ENCODE peak calls at places on chromosomes 4 and X, in eight cellular contexts. Q is astrocyte of the spinal cord, S is HFF-Myc, A is BJ, C is HFFc6, K is uterus, U is HCT116, N is endothelial cell. X is an unnamed sample.

GRCh38 chr4:111979921-111980320 is 165.3 kb upstream of the FAM241A start:
- DNase-seq in Q (no peak), S (no peak), A (no peak), C (peak), K (no peak), U (no peak), N (no peak), X (no peak)

GRCh38 chr4:43014266-43014665 is 121.8 kb downstream of the GRXCR1 start:
- DNase-seq in Q (no peak), S (no peak), A (no peak), C (no peak), K (no peak), U (no peak), N (no peak), X (no peak)

GRCh38 chr4:82851902-82852750 is 38.8 kb downstream of the SEC31A start:
- DNase-seq in Q (peak), S (no peak), A (peak), C (peak), K (no peak), U (peak), N (no peak), X (no peak)

GRCh38 chr4:118927976-118928375 is 39.3 kb downstream of the SYNPO2 start:
- DNase-seq in Q (no peak), S (no peak), A (no peak), C (no peak), K (peak), U (no peak), N (no peak), X (no peak)

GRCh38 chr4:164251257-164251656 is 502.7 kb upstream of the SMIM31 start:
- DNase-seq in Q (no peak), S (no peak), A (no peak), C (no peak), K (no peak), U (no peak), N (no peak), X (no peak)

GRCh38 chr4:174714393-174715211 is 114.4 kb downstream of the GLRA3 start:
- DNase-seq in Q (peak), S (peak), A (no peak), C (no peak), K (no peak), U (peak), N (peak), X (peak)

GRCh38 chr4:181933471-181933870 is 309.7 kb upstream of the TENM3 start:
- DNase-seq in Q (no peak), S (no peak), A (no peak), C (no peak), K (no peak), U (no peak), N (no peak), X (no peak)

GRCh38 chr4:186137193-186137792 is 32.8 kb downstream of the FAM149A start:
- DNase-seq in Q (peak), S (no peak), A (no peak), C (no peak), K (no peak), U (peak), N (no peak), X (no peak)

GRCh38 chr4:129358571-129358970 is 262.6 kb downstream of the C4orf33 start:
- DNase-seq in Q (peak), S (no peak), A (peak), C (peak), K (no peak), U (peak), N (no peak), X (no peak)

GRCh38 chrX:72475338-72475737 is 97.3 kb downstream of the HDAC8 start:
- DNase-seq in Q (no peak), S (no peak), A (no peak), C (no peak), K (no peak), U (no peak), N (no peak), X (no peak)

GRCh38 chrX:71637848-71638247 is 19.5 kb upstream of the CXCR3 start:
- DNase-seq in Q (peak), S (no peak), A (no peak), C (peak), K (no peak), U (no peak), N (no peak), X (no peak)

GRCh38 chr4:76011018-76011670 is 3.8 kb upstream of the CXCL9 start:
- DNase-seq in Q (no peak), S (no peak), A (no peak), C (no peak), K (no peak), U (no peak), N (no peak), X (no peak)

GRCh38 chrX:120697053-120697452 is 67.2 kb upstream of the C1GALT1C1 start:
- DNase-seq in Q (no peak), S (no peak), A (no peak), C (no peak), K (no peak), U (no peak), N (no peak), X (no peak)

GRCh38 chr4:107216379-107216778 is 180.3 kb upstream of the DKK2 start:
- DNase-seq in Q (no peak), S (no peak), A (no peak), C (no peak), K (no peak), U (no peak), N (no peak), X (no peak)

GRCh38 chr4:20723019-20723418 is 22.8 kb downstream of the PACRGL start:
- DNase-seq in Q (no peak), S (no peak), A (no peak), C (peak), K (no peak), U (no peak), N (no peak), X (no peak)

DNA sequence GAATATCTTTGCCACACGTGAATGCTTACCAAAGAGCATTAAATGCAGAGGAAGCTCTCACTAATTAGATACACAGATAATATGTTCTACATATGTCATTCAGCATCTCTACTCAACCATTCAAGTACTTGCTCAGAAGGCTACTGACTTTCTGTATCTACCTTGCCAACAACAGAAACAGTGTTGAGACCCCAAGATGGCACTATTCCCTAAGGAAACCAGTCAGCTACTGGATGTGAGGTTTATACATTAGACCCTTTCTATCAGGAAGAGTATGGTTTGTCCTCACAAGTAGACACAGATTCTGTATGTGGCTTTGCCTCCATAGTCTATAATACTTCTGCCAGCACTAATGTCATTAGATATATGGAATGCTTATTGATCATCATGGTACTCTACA is 443.9 kb upstream of the INTU start:
- DNase-seq in Q (peak), S (peak), A (no peak), C (no peak), K (no peak), U (peak), N (no peak), X (no peak)
- TF ChIP-seq CTCF in Q (peak), S (peak), A (no peak), C (no peak), K (no peak), U (peak), N (no peak), X (no peak)

GRCh38 chr4:139770361-139770760 is 104.7 kb downstream of the MGST2 start:
- DNase-seq in Q (no peak), S (no peak), A (no peak), C (no peak), K (peak), U (no peak), N (no peak), X (no peak)

GRCh38 chr4:139768366-139768765 is 102.7 kb downstream of the MGST2 start:
- DNase-seq in Q (no peak), S (no peak), A (no peak), C (no peak), K (no peak), U (no peak), N (no peak), X (no peak)

GRCh38 chr4:139769355-139769754 is 103.7 kb downstream of the MGST2 start:
- DNase-seq in Q (no peak), S (no peak), A (no peak), C (no peak), K (no peak), U (no peak), N (no peak), X (no peak)

GRCh38 chr4:139767585-139767984 is 102.0 kb downstream of the MGST2 start:
- DNase-seq in Q (no peak), S (no peak), A (no peak), C (no peak), K (no peak), U (no peak), N (no peak), X (no peak)

DNA sequence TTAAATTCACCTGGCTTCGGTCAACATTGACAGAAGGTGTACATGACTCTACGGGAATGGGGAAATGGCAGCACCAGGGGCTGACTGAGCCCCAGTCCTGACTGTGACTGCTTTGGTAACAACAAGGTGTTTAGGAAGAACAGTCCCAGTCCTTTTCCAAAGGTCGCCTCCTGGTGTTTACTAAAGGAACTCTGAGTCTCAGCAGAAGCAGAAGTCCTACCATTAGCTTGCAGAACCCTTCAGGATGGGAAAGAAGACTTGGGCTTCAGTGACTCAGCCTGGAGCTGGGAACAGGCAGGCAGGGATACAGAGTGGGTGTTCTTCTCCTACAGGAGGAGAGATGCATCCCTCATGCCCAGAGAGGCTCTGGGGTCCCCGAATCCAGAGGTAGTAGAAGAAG is 103.3 kb downstream of the MGST2 start:
- DNase-seq in Q (no peak), S (no peak), A (no peak), C (no peak), K (no peak), U (no peak), N (no peak), X (no peak)
- TF ChIP-seq CTCF in Q (peak), S (no peak), A (peak), C (peak), K (no peak), U (peak), N (peak), X (peak)

GRCh38 chrX:49278081-49278480 is 8.5 kb downstream of the PPP1R3F start:
- DNase-seq in Q (no peak), S (no peak), A (no peak), C (no peak), K (no peak), U (no peak), N (no peak), X (no peak)

GRCh38 chrX:49284212-49284611 is 14.6 kb downstream of the PPP1R3F start:
- DNase-seq in Q (no peak), S (no peak), A (no peak), C (no peak), K (no peak), U (no peak), N (no peak), X (no peak)

GRCh38 chrX:49286136-49286535 is 16.5 kb downstream of the PPP1R3F start:
- DNase-seq in Q (no peak), S (no peak), A (no peak), C (no peak), K (no peak), U (no peak), N (no peak), X (no peak)

GRCh38 chrX:49286581-49286980 is 16.9 kb upstream of the GAGE10 start:
- DNase-seq in Q (no peak), S (no peak), A (no peak), C (no peak), K (no peak), U (no peak), N (no peak), X (no peak)

GRCh38 chrX:49282647-49283011 is 13.0 kb downstream of the PPP1R3F start:
- DNase-seq in Q (peak), S (peak), A (no peak), C (peak), K (peak), U (peak), N (no peak), X (no peak)
- TF ChIP-seq CTCF in Q (peak), S (peak), A (peak), C (no peak), K (peak), U (peak), N (no peak), X (no peak)

GRCh38 chr4:2930821-2931764 is 32.1 kb downstream of the NOP14 start:
- DNase-seq in Q (no peak), S (no peak), A (no peak), C (no peak), K (peak), U (no peak), N (peak), X (no peak)
- TF ChIP-seq CTCF in Q (peak), S (no peak), A (peak), C (peak), K (no peak), U (peak), N (peak), X (no peak)

DNA sequence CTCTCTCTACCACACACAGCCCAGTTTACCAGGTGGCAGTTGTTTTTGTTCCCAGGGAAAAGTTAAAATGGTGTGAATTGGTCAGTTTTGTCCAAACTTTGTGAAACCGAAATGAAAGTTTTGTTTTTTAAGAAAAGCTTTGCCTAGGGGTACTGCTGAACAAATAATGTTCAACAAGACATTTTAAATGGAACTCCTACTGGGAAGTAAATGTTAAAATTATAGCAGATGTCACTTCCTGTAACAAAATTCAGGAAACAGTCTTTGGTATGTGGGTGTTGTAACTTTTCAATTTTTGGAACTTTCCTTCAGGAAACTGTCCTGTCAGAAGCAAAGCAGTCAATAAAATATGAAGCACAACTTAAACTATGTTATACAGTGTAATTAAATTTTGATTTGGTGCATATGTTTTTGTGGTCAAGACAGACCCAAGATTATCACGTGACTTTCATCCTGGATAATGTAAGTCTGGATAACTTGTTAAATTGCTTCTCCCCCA is 79.5 kb downstream of the AFF1 start:
- DNase-seq in Q (peak), S (peak), A (peak), C (peak), K (no peak), U (no peak), N (no peak), X (no peak)
- TF ChIP-seq CTCF in Q (no peak), S (no peak), A (no peak), C (no peak), K (no peak), U (no peak), N (no peak), X (no peak)

GRCh38 chr4:95638920-95639501 is 90.2 kb upstream of the UNC5C start:
- DNase-seq in Q (no peak), S (no peak), A (no peak), C (no peak), K (no peak), U (no peak), N (no peak), X (no peak)

GRCh38 chr4:95641571-95641970 is 92.8 kb upstream of the UNC5C start:
- DNase-seq in Q (no peak), S (no peak), A (no peak), C (no peak), K (no peak), U (no peak), N (no peak), X (no peak)

GRCh38 chr4:95636061-95636460 is 87.3 kb upstream of the UNC5C start:
- DNase-seq in Q (no peak), S (no peak), A (no peak), C (no peak), K (no peak), U (no peak), N (no peak), X (no peak)

GRCh38 chr4:95640337-95640736 is 91.6 kb upstream of the UNC5C start:
- DNase-seq in Q (no peak), S (no peak), A (no peak), C (no peak), K (no peak), U (no peak), N (no peak), X (no peak)

GRCh38 chr4:95637047-95637600 is 88.4 kb upstream of the UNC5C start:
- DNase-seq in Q (peak), S (no peak), A (no peak), C (no peak), K (no peak), U (no peak), N (peak), X (peak)
- TF ChIP-seq CTCF in Q (peak), S (no peak), A (no peak), C (no peak), K (no peak), U (peak), N (peak), X (peak)

GRCh38 chrX:2705036-2705435 is 13.9 kb downstream of the CD99 start:
- DNase-seq in Q (peak), S (no peak), A (no peak), C (no peak), K (no peak), U (no peak), N (no peak), X (no peak)

GRCh38 chrX:2700405-2701320 is 9.6 kb downstream of the CD99 start:
- DNase-seq in Q (no peak), S (no peak), A (no peak), C (no peak), K (no peak), U (no peak), N (no peak), X (no peak)

GRCh38 chrX:2701600-2701999 is 10.5 kb downstream of the CD99 start:
- DNase-seq in Q (no peak), S (no peak), A (no peak), C (no peak), K (no peak), U (no peak), N (no peak), X (no peak)

GRCh38 chrX:2705461-2705860 is 14.4 kb downstream of the CD99 start:
- DNase-seq in Q (no peak), S (no peak), A (no peak), C (no peak), K (no peak), U (no peak), N (no peak), X (no peak)

DNA sequence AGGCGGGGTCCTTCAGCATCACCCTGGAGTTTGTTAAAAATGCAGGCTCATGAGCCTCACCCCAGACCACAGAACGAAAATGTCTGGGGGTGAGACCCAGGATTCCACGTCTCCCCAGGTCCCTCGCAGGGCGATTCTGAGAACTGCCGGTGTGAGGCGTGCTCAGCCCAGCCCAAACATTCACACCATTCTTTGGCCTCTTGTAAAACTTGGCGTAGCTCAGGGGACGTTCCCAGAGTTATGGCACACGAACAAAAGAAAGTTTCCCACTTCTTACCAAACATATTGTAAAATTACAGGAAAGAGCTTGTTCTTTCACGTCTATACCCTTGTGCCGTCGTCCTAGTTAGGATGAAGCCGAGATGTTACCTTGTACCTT is 12.9 kb downstream of the CD99 start:
- DNase-seq in Q (peak), S (no peak), A (no peak), C (no peak), K (no peak), U (no peak), N (no peak), X (no peak)
- TF ChIP-seq CTCF in Q (peak), S (no peak), A (peak), C (peak), K (peak), U (no peak), N (no peak), X (no peak)

X was measured in glutamatergic neuron.